ENCODE peak calls at places on chromosomes 5 and 9, in ten cellular contexts. R is MM.1S; U is uterus; J is CD4-positive, alpha-beta T cell; A is A549; B is SJSA1; I is hepatocyte; D is HepG2; G is H9; W is CD8-positive, alpha-beta memory T cell. X is an unnamed sample. For H3K9me3, the result is how much of the 10 kb centered on the place peaks cover.

GRCh38 chr5:2149196-2149541 is 266.4 kb upstream of the IRX4 start:
- DNase-seq in R (peak), U (no peak), J (no peak), A (peak), B (no peak), I (peak), D (peak), G (peak), W (no peak), X (no peak)

GRCh38 chr9:120107138-120107537 is 472.8 kb downstream of the CDK5RAP2 start:
- DNase-seq in R (no peak), U (no peak), J (no peak), A (no peak), B (no peak), I (no peak), D (no peak), G (no peak), W (no peak), X (no peak)

GRCh38 chr5:112860929-112861637 is at the start of gene SRP19:
- DNase-seq in R (peak), U (peak), J (peak), A (peak), B (peak), I (peak), D (peak), G (peak), W (peak), X (peak)

GRCh38 chr5:137453476-137454080 is 45.5 kb downstream of the SPOCK1 start:
- DNase-seq in R (peak), U (no peak), J (no peak), A (no peak), B (no peak), I (peak), D (peak), G (no peak), W (no peak), X (no peak)

GRCh38 chr5:54539001-54539400 is 21.4 kb downstream of the SNX18 start:
- DNase-seq in R (no peak), U (no peak), J (no peak), A (no peak), B (no peak), I (no peak), D (no peak), G (no peak), W (no peak), X (no peak)

GRCh38 chr9:124258765-124259272 is 1.1 kb downstream of the NEK6 start:
- DNase-seq in R (no peak), U (no peak), J (no peak), A (no peak), B (no peak), I (no peak), D (peak), G (peak), W (no peak), X (no peak)

GRCh38 chr5:100175346-100175745 is 359.8 kb upstream of the FAM174A start:
- DNase-seq in R (no peak), U (no peak), J (no peak), A (no peak), B (no peak), I (no peak), D (no peak), G (no peak), W (no peak), X (no peak)

GRCh38 chr5:14399054-14399657 is 182.4 kb upstream of the OTULINL start:
- DNase-seq in R (peak), U (no peak), J (no peak), A (peak), B (no peak), I (peak), D (peak), G (no peak), W (no peak), X (no peak)

GRCh38 chr9:115073456-115073855 is 44.5 kb downstream of the TNC start:
- DNase-seq in R (no peak), U (no peak), J (no peak), A (no peak), B (no peak), I (no peak), D (no peak), G (no peak), W (no peak), X (no peak)

GRCh38 chr5:74946471-74946870 is 80.3 kb upstream of the FAM169A start:
- DNase-seq in R (no peak), U (no peak), J (no peak), A (no peak), B (no peak), I (no peak), D (peak), G (no peak), W (no peak), X (no peak)

GRCh38 chr9:73239868-73240267 is 88.2 kb downstream of the ANXA1 start:
- DNase-seq in R (no peak), U (no peak), J (no peak), A (peak), B (no peak), I (no peak), D (no peak), G (no peak), W (no peak), X (no peak)

GRCh38 chr5:122770479-122770878 is 4.4 kb upstream of the SNX2 start:
- DNase-seq in R (no peak), U (no peak), J (no peak), A (no peak), B (no peak), I (no peak), D (no peak), G (no peak), W (no peak), X (no peak)

GRCh38 chr5:177370488-177371119 is 12.9 kb downstream of the RGS14 start:
- DNase-seq in R (peak), U (peak), J (peak), A (peak), B (peak), I (peak), D (peak), G (peak), W (peak), X (peak)

GRCh38 chr5:152488869-152489268 is 83.8 kb upstream of the NMUR2 start:
- DNase-seq in R (no peak), U (no peak), J (no peak), A (no peak), B (no peak), I (no peak), D (no peak), G (no peak), W (no peak), X (no peak)

GRCh38 chr5:52725065-52725746 is 62.5 kb upstream of the ITGA1 start:
- DNase-seq in R (peak), U (no peak), J (peak), A (no peak), B (no peak), I (peak), D (peak), G (no peak), W (peak), X (no peak)

GRCh38 chr9:93155716-93156474 is 21.8 kb upstream of the NINJ1 start:
- DNase-seq in R (no peak), U (no peak), J (no peak), A (no peak), B (no peak), I (no peak), D (no peak), G (no peak), W (no peak), X (no peak)

GRCh38 chr5:154603978-154604679 is 126.1 kb upstream of the HAND1 start:
- DNase-seq in R (no peak), U (no peak), J (no peak), A (no peak), B (peak), I (peak), D (no peak), G (peak), W (no peak), X (no peak)

GRCh38 chr5:167894631-167895472 is 396.6 kb upstream of the WWC1 start:
- DNase-seq in R (no peak), U (no peak), J (no peak), A (no peak), B (no peak), I (no peak), D (no peak), G (no peak), W (no peak), X (no peak)

GRCh38 chr9:17191095-17191494 is 56.3 kb downstream of the CNTLN start:
- DNase-seq in R (no peak), U (no peak), J (no peak), A (no peak), B (no peak), I (no peak), D (no peak), G (no peak), W (no peak), X (no peak)

GRCh38 chr5:88674262-88675158 is 208.5 kb downstream of the MEF2C start:
- DNase-seq in R (peak), U (no peak), J (no peak), A (no peak), B (no peak), I (no peak), D (no peak), G (peak), W (no peak), X (no peak)

GRCh38 chr5:83085106-83085505 is 7.8 kb downstream of the XRCC4 start:
- DNase-seq in R (no peak), U (no peak), J (no peak), A (no peak), B (no peak), I (no peak), D (peak), G (no peak), W (no peak), X (no peak)

GRCh38 chr9:5630038-5630507 is 1.2 kb downstream of the RIC1 start:
- DNase-seq in R (peak), U (no peak), J (no peak), A (peak), B (no peak), I (peak), D (peak), G (no peak), W (no peak), X (no peak)

GRCh38 chr5:119379096-119379495 is 23.3 kb downstream of the TNFAIP8 start:
- DNase-seq in R (no peak), U (no peak), J (no peak), A (no peak), B (no peak), I (no peak), D (no peak), G (no peak), W (no peak), X (no peak)

GRCh38 chr9:6055213-6055612 is 39.8 kb upstream of the RANBP6 start:
- DNase-seq in R (peak), U (peak), J (no peak), A (peak), B (no peak), I (peak), D (peak), G (peak), W (no peak), X (no peak)

GRCh38 chr9:123350590-123351310 is 5.2 kb upstream of the CRB2 start:
- DNase-seq in R (no peak), U (no peak), J (no peak), A (no peak), B (no peak), I (no peak), D (no peak), G (no peak), W (no peak), X (no peak)

GRCh38 chr5:56816546-56817081 is 1.3 kb downstream of the MAP3K1 start:
- DNase-seq in R (peak), U (peak), J (peak), A (peak), B (peak), I (peak), D (peak), G (peak), W (peak), X (peak)

GRCh38 chr5:172768573-172769323 is 2.2 kb downstream of the DUSP1 start:
- DNase-seq in R (no peak), U (peak), J (no peak), A (no peak), B (peak), I (peak), D (no peak), G (no peak), W (peak), X (peak)

GRCh38 chr5:115379622-115380344 is 83.3 kb upstream of the CCDC112 start:
- DNase-seq in R (peak), U (no peak), J (no peak), A (no peak), B (no peak), I (no peak), D (no peak), G (no peak), W (no peak), X (no peak)

GRCh38 chr5:160175438-160176218 is 53.7 kb upstream of the FABP6 start:
- DNase-seq in R (no peak), U (peak), J (no peak), A (no peak), B (no peak), I (no peak), D (no peak), G (no peak), W (no peak), X (no peak)

GRCh38 chr9:122339579-122339978 is 31.2 kb upstream of the PTGS1 start:
- DNase-seq in R (no peak), U (no peak), J (no peak), A (no peak), B (no peak), I (no peak), D (no peak), G (no peak), W (no peak), X (no peak)
- H3K9me3 ChIP-seq in R (under half), U (under half), J (under half), A (under half), B (under half), I (under half), D (under half), G (under half), W (under half), X (under half)

GRCh38 chr5:3335301-3335700 is 260.3 kb upstream of the IRX1 start:
- DNase-seq in R (no peak), U (no peak), J (no peak), A (no peak), B (no peak), I (no peak), D (no peak), G (no peak), W (no peak), X (no peak)
- H3K9me3 ChIP-seq in R (under half), U (under half), J (under half), A (under half), B (under half), I (under half), D (under half), G (under half), W (under half), X (under half)

DNA sequence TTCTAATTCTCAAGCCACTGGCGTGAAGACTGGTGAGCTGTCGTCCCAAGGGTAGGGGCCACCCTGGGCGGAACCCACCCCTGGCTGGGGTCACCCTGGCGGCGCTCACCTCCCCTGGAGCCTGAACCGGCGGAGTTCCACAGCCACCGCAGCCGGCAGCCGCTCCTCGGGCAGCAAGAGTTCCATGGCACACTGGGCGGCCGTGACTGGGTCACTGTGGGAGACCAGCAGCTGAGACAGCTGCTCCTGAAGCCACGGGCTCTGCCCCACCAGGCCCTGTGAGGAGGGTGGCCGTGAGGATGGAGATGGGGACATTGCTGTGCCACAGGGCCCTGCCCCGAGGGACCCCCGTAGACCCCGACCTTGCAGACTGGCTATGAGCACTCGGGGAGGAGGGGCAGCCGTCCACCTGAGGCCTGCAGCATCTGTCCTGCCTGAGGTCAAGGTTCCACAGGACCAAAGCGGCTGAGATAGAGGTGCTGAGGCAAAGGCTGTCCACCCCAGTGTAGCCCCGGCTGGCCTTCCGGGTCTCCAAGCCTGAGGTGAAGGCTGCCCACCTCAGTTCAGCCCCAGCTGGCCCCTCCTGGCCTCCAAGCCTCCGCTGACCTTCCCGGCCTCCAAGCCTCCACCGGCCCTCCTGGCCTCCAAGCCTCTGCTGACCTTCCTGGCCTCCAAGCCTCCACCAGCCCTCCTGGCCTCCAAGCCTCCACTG is 50.6 kb upstream of the NRARP start:
- DNase-seq in R (no peak), U (no peak), J (no peak), A (no peak), B (no peak), I (no peak), D (no peak), G (no peak), W (no peak), X (no peak)
- H3K9me3 ChIP-seq in R (under half), U (under half), J (under half), A (under half), B (under half), I (under half), D (under half), G (under half), W (under half), X (under half)

DNA sequence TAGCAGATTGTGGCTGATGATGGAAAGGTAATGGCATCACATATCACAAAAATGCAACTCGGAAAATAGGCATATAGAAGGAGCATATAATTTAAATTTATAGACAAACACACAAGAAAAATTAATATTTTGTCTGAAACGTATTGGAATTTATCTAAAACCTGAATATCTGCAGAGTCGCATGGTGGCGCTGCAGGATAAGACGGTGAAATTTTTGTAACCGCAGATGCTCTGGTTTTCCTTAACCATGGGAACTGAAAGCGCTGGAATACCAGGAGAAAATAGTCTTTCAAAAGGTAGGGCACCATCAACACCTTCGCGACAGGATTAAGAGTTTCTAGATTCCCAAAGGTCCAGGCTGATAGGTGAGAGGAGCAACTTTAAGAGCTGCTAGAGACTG is 11.0 kb downstream of the PCDHB14 start:
- DNase-seq in R (no peak), U (no peak), J (no peak), A (no peak), B (no peak), I (no peak), D (peak), G (no peak), W (no peak), X (no peak)
- H3K9me3 ChIP-seq in R (under half), U (under half), J (half or more), A (under half), B (under half), I (under half), D (under half), G (under half), W (under half), X (half or more)

GRCh38 chr9:100033877-100034551 is 64.8 kb downstream of the ERP44 start:
- DNase-seq in R (no peak), U (no peak), J (no peak), A (no peak), B (no peak), I (no peak), D (no peak), G (no peak), W (no peak), X (no peak)
- H3K9me3 ChIP-seq in R (under half), U (under half), J (under half), A (under half), B (under half), I (under half), D (under half), G (under half), W (under half), X (under half)

GRCh38 chr9:137953683-137954438 is 76.3 kb downstream of the CACNA1B start:
- DNase-seq in R (no peak), U (no peak), J (no peak), A (no peak), B (no peak), I (no peak), D (no peak), G (no peak), W (no peak), X (no peak)
- H3K9me3 ChIP-seq in R (under half), U (under half), J (under half), A (under half), B (under half), I (under half), D (under half), G (under half), W (under half), X (under half)

DNA sequence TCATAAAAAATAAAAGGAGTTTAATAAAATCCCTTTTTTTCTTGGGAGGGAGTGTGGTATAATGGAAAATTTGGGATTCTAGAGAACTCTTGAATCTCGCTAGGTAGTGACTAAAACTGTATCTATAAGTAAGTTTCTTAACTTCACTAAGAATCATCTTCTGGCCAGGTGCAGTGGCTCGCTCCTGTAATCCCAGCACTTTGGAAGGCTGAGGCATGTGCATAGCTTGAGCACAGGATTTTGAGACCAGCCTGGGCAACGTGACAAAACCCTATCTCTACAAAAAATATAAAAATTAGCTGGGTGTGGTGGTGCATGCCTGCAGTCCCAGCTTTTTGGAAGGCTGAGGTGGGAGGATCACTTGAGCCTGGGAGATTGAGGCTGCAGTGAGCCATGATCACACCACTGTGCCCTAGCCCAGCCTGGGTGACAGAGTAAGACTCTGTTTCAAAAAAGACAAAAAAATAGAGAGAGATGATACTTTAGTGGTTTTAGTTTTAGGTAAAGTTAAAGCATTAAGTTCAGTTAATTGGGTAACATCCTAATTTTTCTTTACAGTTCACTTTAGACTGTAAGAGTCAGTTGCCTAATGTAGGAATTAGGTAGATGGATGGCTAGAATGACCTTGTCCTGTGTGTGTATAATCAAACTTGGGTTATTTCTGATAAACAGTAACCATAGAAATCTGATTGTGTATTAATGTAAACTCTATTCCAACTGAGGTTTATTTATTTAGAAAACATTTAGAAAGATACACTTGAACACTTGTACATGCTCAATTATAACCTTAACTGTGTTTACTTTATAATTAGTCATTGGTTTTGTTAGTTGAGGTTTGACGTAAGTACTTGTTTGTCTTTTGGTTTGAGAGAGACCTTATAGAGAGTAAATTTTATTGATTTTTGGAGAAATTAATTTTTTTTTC is 17.8 kb downstream of the UNC13B start:
- DNase-seq in R (no peak), U (no peak), J (no peak), A (peak), B (no peak), I (no peak), D (no peak), G (no peak), W (no peak), X (no peak)
- H3K9me3 ChIP-seq in R (under half), U (under half), J (under half), A (under half), B (under half), I (under half), D (under half), G (under half), W (under half), X (under half)

GRCh38 chr5:141419074-141419880 is 1.6 kb upstream of the PCDHGA11 start:
- DNase-seq in R (no peak), U (no peak), J (no peak), A (no peak), B (no peak), I (no peak), D (no peak), G (peak), W (no peak), X (no peak)

GRCh38 chr5:141420855-141421488 is at the start of gene PCDHGA11:
- DNase-seq in R (peak), U (no peak), J (no peak), A (no peak), B (no peak), I (peak), D (no peak), G (peak), W (no peak), X (no peak)

GRCh38 chr5:141422742-141423291 is 2.0 kb downstream of the PCDHGA11 start:
- DNase-seq in R (no peak), U (no peak), J (no peak), A (no peak), B (no peak), I (no peak), D (no peak), G (no peak), W (no peak), X (no peak)

GRCh38 chr5:141421489-141421855 is 621 bp downstream of the PCDHGA11 start:
- DNase-seq in R (no peak), U (no peak), J (no peak), A (no peak), B (no peak), I (no peak), D (no peak), G (no peak), W (no peak), X (no peak)
- H3K9me3 ChIP-seq in R (under half), U (under half), J (half or more), A (half or more), B (under half), I (half or more), D (under half), G (under half), W (under half), X (half or more)